ENCODE peak calls at places on chromosomes 5 and 9, in four cellular contexts. Z is HepG2, P is WTC11, E is GM12878. S is an unnamed sample.

GRCh38 chr9:120742951-120743416 is 28.7 kb upstream of the MEGF9 start:
- DNase-seq in E (no peak), Z (peak; percentile 70), P (no peak), S (peak; percentile 74)

GRCh38 chr5:65835191-65835590 is 91.2 kb upstream of the ERBIN start:
- DNase-seq in P (no peak), E (no peak), Z (no peak), S (no peak)

GRCh38 chr5:160685695-160686094 is 166.3 kb downstream of the ATP10B start:
- DNase-seq in E (peak; percentile 13), P (no peak), Z (peak; percentile 45), S (peak; percentile 17)

GRCh38 chr5:151758141-151758429 is 346 bp downstream of the ATOX1 start:
- DNase-seq in P (no peak), Z (no peak), E (no peak), S (no peak)

GRCh38 chr5:14281746-14282181 is 138.6 kb downstream of the TRIO start:
- DNase-seq in P (no peak), E (no peak), Z (no peak), S (peak; percentile 25)

GRCh38 chr9:6956796-6957355 is 199.1 kb downstream of the KDM4C start:
- DNase-seq in Z (no peak), P (no peak), E (no peak), S (no peak)

GRCh38 chr5:120465281-120465961 is 1.3 kb downstream of the PRR16 start:
- DNase-seq in P (peak; percentile 63), E (no peak), Z (no peak), S (peak; percentile 68)

GRCh38 chr9:93300585-93301081 is 116.7 kb downstream of the WNK2 start:
- DNase-seq in E (no peak), P (peak; percentile 8), Z (no peak), S (no peak)

GRCh38 chr5:73376618-73377170 is 71.9 kb downstream of the FOXD1 start:
- DNase-seq in Z (no peak), E (no peak), P (no peak), S (no peak)

GRCh38 chr5:148697821-148698196 is 43.5 kb upstream of the HTR4 start:
- DNase-seq in P (no peak), Z (no peak), E (no peak), S (no peak)

GRCh38 chr5:1105350-1106265 is 6.3 kb downstream of the SLC12A7 start:
- DNase-seq in E (no peak), P (no peak), Z (peak; percentile 93), S (peak; percentile 91)

GRCh38 chr9:134415026-134415425 is 88.8 kb downstream of the RXRA start:
- DNase-seq in P (no peak), E (no peak), Z (no peak), S (no peak)

GRCh38 chr9:134413890-134414731 is 87.9 kb downstream of the RXRA start:
- DNase-seq in P (no peak), Z (no peak), E (no peak), S (no peak)

GRCh38 chr9:134411451-134412297 is 85.4 kb downstream of the RXRA start:
- DNase-seq in P (no peak), Z (no peak), E (no peak), S (no peak)

GRCh38 chr9:134412298-134412711 is 86.0 kb downstream of the RXRA start:
- DNase-seq in P (no peak), E (no peak), Z (no peak), S (no peak)

DNA sequence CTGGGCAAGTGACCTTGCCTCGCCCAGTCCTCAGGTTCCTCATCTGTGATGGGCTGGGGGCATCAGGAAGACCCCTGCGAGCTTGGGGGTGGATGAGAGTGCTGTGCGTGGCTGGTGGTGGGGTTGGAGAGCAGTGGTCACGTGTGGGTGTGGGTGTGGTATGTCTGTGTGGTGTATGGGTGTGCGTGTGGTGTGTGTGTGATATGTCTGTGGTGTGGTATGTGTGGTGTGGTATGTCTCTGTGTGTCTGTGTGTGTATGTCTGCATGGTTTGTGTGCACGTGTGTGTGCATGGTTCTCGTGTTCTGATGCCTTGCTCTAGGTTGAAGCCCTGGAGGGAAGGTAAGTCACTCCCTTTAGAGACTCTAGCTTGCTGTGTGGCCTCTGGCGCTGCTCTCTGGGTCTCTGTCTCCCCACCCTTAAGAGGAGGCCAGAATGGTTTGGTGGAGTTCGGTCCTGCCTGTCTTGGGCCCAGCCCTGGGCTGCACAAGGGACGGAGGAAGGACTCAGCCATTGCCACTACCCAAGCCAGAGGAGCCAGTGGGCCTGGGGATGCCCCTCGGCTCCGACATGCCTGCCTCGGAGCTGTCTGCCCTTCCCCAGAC is 87.0 kb downstream of the RXRA start:
- DNase-seq in Z (no peak), P (no peak), E (no peak), S (no peak)
- TF ChIP-seq CREM in Z (no peak), P (no peak), E (no peak), S (no peak)

DNA sequence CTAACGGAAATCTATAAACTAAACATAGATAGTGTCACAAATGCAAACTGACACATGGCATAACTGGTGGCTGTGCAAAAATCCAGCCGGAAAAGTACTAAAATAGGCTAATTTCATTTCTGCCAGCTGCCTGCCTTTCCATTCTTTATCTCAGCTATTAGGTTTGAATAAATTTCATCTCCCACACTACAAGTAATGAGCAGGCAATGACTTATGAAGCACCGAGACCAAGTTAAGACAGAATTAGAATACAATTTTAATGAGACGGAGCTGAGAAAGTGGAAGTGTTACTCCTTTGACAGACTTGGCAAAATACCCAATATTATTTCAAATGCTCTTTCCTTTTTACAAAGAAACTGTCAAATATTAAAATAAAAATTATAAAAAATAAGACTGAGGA is 258.8 kb upstream of the ZNF608 start:
- DNase-seq in E (no peak), P (no peak), Z (no peak), S (no peak)
- TF ChIP-seq CREM in E (no peak), P (no peak), Z (no peak), S (no peak)

GRCh38 chr9:18896531-18897179 is 136.4 kb downstream of the SAXO1 start:
- DNase-seq in Z (no peak), E (peak; percentile 34), P (no peak), S (no peak)
- TF ChIP-seq CREM in Z (no peak), E (no peak), P (no peak), S (no peak)

DNA sequence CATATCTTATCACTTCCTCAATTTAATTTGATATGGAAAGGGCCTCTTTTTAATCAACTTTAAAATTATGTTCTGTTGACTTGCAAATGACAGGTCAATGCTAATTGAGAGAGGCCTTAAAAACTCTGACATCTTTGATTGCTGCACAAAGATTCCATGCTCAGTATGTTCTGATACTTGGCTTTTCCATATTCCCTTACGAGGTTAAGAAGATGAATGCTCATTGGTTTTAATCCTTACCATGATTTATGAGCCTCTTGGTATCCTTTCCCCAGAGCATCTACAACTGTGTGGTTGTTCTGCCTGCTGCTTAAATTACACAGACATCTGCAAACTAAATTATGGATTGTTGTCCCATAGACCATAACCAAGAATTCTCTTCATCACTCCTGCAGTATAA is 352.6 kb downstream of the CDH12 start:
- DNase-seq in E (no peak), P (no peak), Z (no peak), S (no peak)
- TF ChIP-seq CREM in E (no peak), P (no peak), Z (no peak), S (no peak)

GRCh38 chr5:61139931-61140330 is 22.3 kb downstream of the SMIM15 start:
- DNase-seq in Z (no peak), E (no peak), P (no peak), S (no peak)

GRCh38 chr5:61139094-61139873 is 23.0 kb downstream of the SMIM15 start:
- DNase-seq in P (peak; percentile 22), Z (no peak), E (no peak), S (no peak)
- TF ChIP-seq CREM in P (no peak), Z (no peak), E (no peak), S (no peak)

GRCh38 chr9:61666310-61666709 is 476.5 kb downstream of the SPATA31A7 start:
- DNase-seq in Z (no peak), E (no peak), P (no peak), S (no peak)

GRCh38 chr9:61667559-61668121 is 477.8 kb downstream of the SPATA31A7 start:
- DNase-seq in Z (no peak), E (no peak), P (no peak), S (no peak)

GRCh38 chr9:61665330-61665751 is 475.5 kb downstream of the SPATA31A7 start:
- DNase-seq in Z (no peak), E (no peak), P (no peak), S (peak; percentile 15)

GRCh38 chr9:61666849-61667371 is 477.1 kb downstream of the SPATA31A7 start:
- DNase-seq in P (no peak), E (no peak), Z (no peak), S (no peak)

DNA sequence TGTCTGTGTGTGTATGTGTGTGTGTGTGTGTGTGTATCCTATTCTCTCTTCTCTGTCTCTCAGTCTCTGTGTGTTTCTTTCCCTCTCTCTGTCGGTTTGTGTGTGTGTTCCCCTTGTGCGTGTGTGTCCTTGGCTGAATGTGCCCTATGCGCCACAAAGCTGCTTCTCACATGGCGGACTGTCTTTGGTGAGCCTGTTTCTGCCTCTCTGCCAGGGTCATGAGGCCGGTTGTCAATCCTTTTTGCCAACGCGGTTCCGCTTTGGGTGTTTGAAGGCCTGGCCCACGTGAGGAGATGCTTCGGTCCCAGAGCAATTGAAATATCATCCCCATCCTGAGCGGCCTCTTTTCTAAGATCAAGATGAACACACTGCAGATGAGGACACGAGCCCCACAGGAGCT is 476.0 kb downstream of the SPATA31A7 start:
- DNase-seq in Z (no peak), P (no peak), E (no peak), S (no peak)
- TF ChIP-seq CREM in Z (no peak), P (no peak), E (no peak), S (no peak)